ENCODE peak calls at places on chromosomes 6 and 20, in eight cellular contexts. L is SK-N-SH, E is HCT116, H is H1, C is K562, Y is HepG2, F is endothelial cell of umbilical vein, P is GM12878. J is an unnamed sample.

GRCh38 chr20:41133709-41134361 is 3.5 kb upstream of the PLCG1 start:
- DNase-seq in L (no peak), E (no peak), H (no peak), C (peak), Y (no peak), F (no peak), P (peak), J (no peak)

GRCh38 chr6:56359201-56359899 is 112.0 kb upstream of the COL21A1 start:
- DNase-seq in L (peak), E (peak), H (peak), C (peak), Y (peak), F (peak), P (peak), J (peak)

GRCh38 chr20:63942250-63943006 is 13.8 kb downstream of the UCKL1 start:
- DNase-seq in L (no peak), E (no peak), H (peak), C (peak), Y (no peak), F (peak), P (no peak), J (peak)

GRCh38 chr20:20931024-20931423 is 175.1 kb downstream of the LINC00237 start:
- DNase-seq in L (no peak), E (no peak), H (no peak), C (no peak), Y (no peak), F (no peak), P (no peak), J (no peak)

GRCh38 chr20:55538261-55538908 is 466.9 kb downstream of the CBLN4 start:
- DNase-seq in L (no peak), E (no peak), H (no peak), C (no peak), Y (no peak), F (no peak), P (no peak), J (no peak)

GRCh38 chr6:29584821-29585220 is at the start of gene OR2H2:
- DNase-seq in L (no peak), E (no peak), H (no peak), C (no peak), Y (no peak), F (no peak), P (no peak), J (no peak)

GRCh38 chr20:8631271-8631670 is 437.6 kb upstream of the PLCB4 start:
- DNase-seq in L (no peak), E (no peak), H (no peak), C (no peak), Y (no peak), F (no peak), P (no peak), J (no peak)

GRCh38 chr6:55069132-55069781 is 105.1 kb upstream of the HCRTR2 start:
- DNase-seq in L (peak), E (peak), H (peak), C (peak), Y (peak), F (peak), P (no peak), J (peak)

GRCh38 chr20:18637296-18637695 is 49.4 kb downstream of the DTD1 start:
- DNase-seq in L (no peak), E (no peak), H (no peak), C (no peak), Y (no peak), F (no peak), P (no peak), J (no peak)

GRCh38 chr6:122677436-122677835 is 67.2 kb downstream of the PKIB start:
- DNase-seq in L (no peak), E (no peak), H (no peak), C (no peak), Y (no peak), F (no peak), P (no peak), J (no peak)

GRCh38 chr6:145761584-145761983 is 26.3 kb upstream of the EPM2A start:
- DNase-seq in L (no peak), E (no peak), H (no peak), C (no peak), Y (no peak), F (no peak), P (no peak), J (no peak)

GRCh38 chr6:157314705-157315321 is 8.5 kb downstream of the TMEM242 start:
- DNase-seq in L (peak), E (peak), H (no peak), C (peak), Y (peak), F (peak), P (peak), J (peak)

GRCh38 chr6:74574794-74575193 is 631.1 kb downstream of the COL12A1 start:
- DNase-seq in L (peak), E (peak), H (no peak), C (peak), Y (peak), F (peak), P (no peak), J (peak)

GRCh38 chr6:120826253-120826652 is 508.0 kb downstream of the TBC1D32 start:
- DNase-seq in L (peak), E (peak), H (peak), C (peak), Y (peak), F (no peak), P (no peak), J (peak)

GRCh38 chr6:89941031-89941775 is 46.9 kb downstream of the GJA10 start:
- DNase-seq in L (no peak), E (no peak), H (no peak), C (no peak), Y (peak), F (no peak), P (no peak), J (no peak)

GRCh38 chr20:57473246-57474042 is 51.5 kb downstream of the CTCFL start:
- DNase-seq in L (no peak), E (no peak), H (no peak), C (no peak), Y (no peak), F (no peak), P (peak), J (peak)

GRCh38 chr20:47726632-47727031 is 58.6 kb downstream of the SULF2 start:
- DNase-seq in L (no peak), E (no peak), H (no peak), C (no peak), Y (no peak), F (no peak), P (no peak), J (no peak)

GRCh38 chr6:167643716-167644115 is 183.0 kb upstream of the AFDN start:
- DNase-seq in L (no peak), E (no peak), H (no peak), C (no peak), Y (no peak), F (no peak), P (no peak), J (no peak)

GRCh38 chr6:150492507-150492906 is 107.2 kb upstream of the PLEKHG1 start:
- DNase-seq in L (no peak), E (peak), H (no peak), C (peak), Y (no peak), F (no peak), P (no peak), J (peak)

GRCh38 chr6:14792118-14792955 is 453.5 kb upstream of the JARID2 start:
- DNase-seq in L (no peak), E (no peak), H (no peak), C (no peak), Y (no peak), F (no peak), P (no peak), J (no peak)

GRCh38 chr20:43938932-43939761 is 24.5 kb downstream of the TOX2 start:
- DNase-seq in L (no peak), E (no peak), H (no peak), C (no peak), Y (peak), F (peak), P (no peak), J (no peak)

GRCh38 chr6:38509713-38510112 is 130.0 kb downstream of the BTBD9 start:
- DNase-seq in L (no peak), E (peak), H (no peak), C (no peak), Y (peak), F (no peak), P (no peak), J (peak)

GRCh38 chr6:134293659-134294161 is 24.2 kb downstream of the SGK1 start:
- DNase-seq in L (peak), E (no peak), H (no peak), C (peak), Y (no peak), F (no peak), P (no peak), J (no peak)

GRCh38 chr6:82908661-82909060 is 157.0 kb downstream of the UBE3D start:
- DNase-seq in L (no peak), E (no peak), H (no peak), C (no peak), Y (no peak), F (no peak), P (no peak), J (no peak)

GRCh38 chr6:89413006-89413400 is 930 bp upstream of the RRAGD start:
- DNase-seq in L (no peak), E (no peak), H (no peak), C (no peak), Y (no peak), F (no peak), P (no peak), J (no peak)

GRCh38 chr6:21596379-21597242 is 3.1 kb downstream of the SOX4 start:
- DNase-seq in L (peak), E (no peak), H (peak), C (no peak), Y (no peak), F (peak), P (no peak), J (peak)

GRCh38 chr6:168956884-168957730 is 296.5 kb downstream of the THBS2 start:
- DNase-seq in L (peak), E (peak), H (peak), C (peak), Y (peak), F (peak), P (no peak), J (peak)

GRCh38 chr20:18590163-18590562 is 2.3 kb downstream of the DTD1 start:
- DNase-seq in L (no peak), E (no peak), H (no peak), C (no peak), Y (no peak), F (no peak), P (no peak), J (no peak)

GRCh38 chr6:46909371-46909770 is 12.4 kb downstream of the ADGRF5 start:
- DNase-seq in L (no peak), E (no peak), H (no peak), C (no peak), Y (no peak), F (peak), P (no peak), J (peak)

GRCh38 chr20:24359306-24359705 is 110.1 kb upstream of the SYNDIG1 start:
- DNase-seq in L (no peak), E (no peak), H (no peak), C (no peak), Y (no peak), F (no peak), P (no peak), J (peak)

GRCh38 chr6:112309244-112309643 is 37.9 kb upstream of the RFPL4B start:
- DNase-seq in L (no peak), E (no peak), H (no peak), C (no peak), Y (no peak), F (no peak), P (no peak), J (no peak)

GRCh38 chr6:112268628-112269027 is 14.3 kb upstream of the LAMA4 start:
- DNase-seq in L (no peak), E (no peak), H (no peak), C (no peak), Y (no peak), F (no peak), P (no peak), J (no peak)

GRCh38 chr20:35263609-35264223 is 14.2 kb downstream of the MMP24OS start:
- DNase-seq in L (no peak), E (no peak), H (no peak), C (no peak), Y (peak), F (no peak), P (no peak), J (no peak)

GRCh38 chr6:9690388-9690787 is 724.5 kb downstream of the TFAP2A start:
- DNase-seq in L (no peak), E (no peak), H (no peak), C (no peak), Y (no peak), F (no peak), P (no peak), J (peak)

DNA sequence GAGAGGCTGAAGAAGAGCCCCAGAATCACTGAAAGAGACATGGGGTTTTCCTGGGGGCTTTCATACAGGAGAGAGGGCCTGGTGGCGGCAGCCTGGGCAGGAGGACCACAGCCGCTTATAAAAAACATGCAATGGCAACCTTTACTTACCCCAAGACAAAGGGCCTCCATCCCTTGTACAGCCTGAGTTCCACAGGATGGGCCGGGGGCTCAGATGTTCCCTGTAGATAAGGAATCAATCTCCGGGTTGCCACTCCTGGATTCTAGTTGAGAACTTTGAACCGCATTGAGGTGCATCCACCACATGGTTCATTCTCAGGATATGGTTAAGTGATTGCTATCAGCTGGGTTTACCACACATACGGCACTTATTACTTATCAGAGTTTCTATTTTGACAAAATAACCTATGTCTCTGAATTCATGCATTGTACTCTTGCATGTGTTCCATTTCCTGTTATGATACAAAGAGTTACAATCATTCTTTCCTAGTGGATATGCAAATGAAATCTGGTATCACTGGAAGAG is 677.6 kb downstream of the KIF16B start:
- DNase-seq in L (no peak), E (no peak), H (no peak), C (no peak), Y (no peak), F (peak), P (peak), J (no peak)
- TF ChIP-seq POLR2AphosphoS5 in L (no peak), E (no peak), H (no peak), C (no peak), Y (no peak), F (no peak), P (no peak), J (no peak)

GRCh38 chr6:98835149-98836024 is 1.0 kb downstream of the POU3F2 start:
- DNase-seq in L (peak), E (no peak), H (peak), C (no peak), Y (no peak), F (no peak), P (no peak), J (peak)

GRCh38 chr6:98839788-98840361 is 5.5 kb downstream of the POU3F2 start:
- DNase-seq in L (peak), E (no peak), H (no peak), C (peak), Y (peak), F (no peak), P (no peak), J (peak)

GRCh38 chr6:98838027-98838426 is 3.7 kb downstream of the POU3F2 start:
- DNase-seq in L (no peak), E (no peak), H (no peak), C (no peak), Y (no peak), F (no peak), P (no peak), J (no peak)

GRCh38 chr6:98836025-98836961 is 1.9 kb downstream of the POU3F2 start:
- DNase-seq in L (no peak), E (no peak), H (peak), C (peak), Y (no peak), F (no peak), P (no peak), J (peak)

DNA sequence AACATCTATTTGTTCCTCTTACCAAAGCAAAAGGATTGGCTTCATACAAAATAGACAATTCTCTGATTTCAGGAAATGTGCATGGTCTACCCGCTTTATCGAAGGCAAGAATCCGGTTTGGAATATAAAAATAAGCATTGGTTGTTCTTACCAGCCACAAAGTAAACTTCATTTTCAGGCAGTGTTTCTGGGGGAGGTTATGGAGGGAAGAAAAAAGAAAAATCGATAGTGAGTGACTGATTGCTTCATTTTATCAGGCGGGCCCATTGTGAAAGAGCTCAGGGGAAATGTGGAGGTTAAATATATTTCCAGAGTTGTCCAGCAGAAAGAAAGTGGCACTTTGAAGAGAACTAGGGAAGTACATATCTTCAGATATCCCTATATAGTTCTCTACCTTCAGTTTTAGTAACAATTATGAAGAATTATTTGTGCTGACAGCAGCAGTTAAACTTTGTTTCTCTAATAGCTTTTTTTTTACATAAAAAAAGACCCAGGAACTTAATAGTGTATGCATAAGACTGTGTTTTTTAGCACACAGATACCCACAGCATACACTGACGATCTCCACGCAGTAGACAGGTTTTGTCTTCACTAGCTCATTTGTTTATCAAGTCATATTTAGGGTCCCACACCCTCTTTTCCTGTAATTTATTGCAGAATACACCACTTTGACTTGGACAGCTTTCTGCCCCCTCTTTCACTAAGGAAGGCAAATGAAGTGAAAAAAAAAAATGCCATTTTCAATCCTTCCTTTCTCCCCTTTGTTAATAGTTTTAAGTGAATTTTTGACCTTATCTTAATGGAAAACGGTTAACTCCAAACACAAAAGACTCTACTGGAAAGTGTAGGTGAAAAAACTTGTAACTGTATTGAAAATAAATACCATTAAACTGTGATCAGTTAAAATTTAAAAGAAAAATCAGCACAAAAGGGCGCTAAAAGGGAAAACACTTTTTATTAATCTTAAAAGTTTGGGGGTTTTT is 2.9 kb downstream of the POU3F2 start:
- DNase-seq in L (no peak), E (no peak), H (no peak), C (no peak), Y (peak), F (no peak), P (no peak), J (no peak)
- H3K27ac ChIP-seq in L (no peak), E (no peak), H (no peak), C (no peak), Y (no peak), F (no peak), P (no peak), J (no peak)

DNA sequence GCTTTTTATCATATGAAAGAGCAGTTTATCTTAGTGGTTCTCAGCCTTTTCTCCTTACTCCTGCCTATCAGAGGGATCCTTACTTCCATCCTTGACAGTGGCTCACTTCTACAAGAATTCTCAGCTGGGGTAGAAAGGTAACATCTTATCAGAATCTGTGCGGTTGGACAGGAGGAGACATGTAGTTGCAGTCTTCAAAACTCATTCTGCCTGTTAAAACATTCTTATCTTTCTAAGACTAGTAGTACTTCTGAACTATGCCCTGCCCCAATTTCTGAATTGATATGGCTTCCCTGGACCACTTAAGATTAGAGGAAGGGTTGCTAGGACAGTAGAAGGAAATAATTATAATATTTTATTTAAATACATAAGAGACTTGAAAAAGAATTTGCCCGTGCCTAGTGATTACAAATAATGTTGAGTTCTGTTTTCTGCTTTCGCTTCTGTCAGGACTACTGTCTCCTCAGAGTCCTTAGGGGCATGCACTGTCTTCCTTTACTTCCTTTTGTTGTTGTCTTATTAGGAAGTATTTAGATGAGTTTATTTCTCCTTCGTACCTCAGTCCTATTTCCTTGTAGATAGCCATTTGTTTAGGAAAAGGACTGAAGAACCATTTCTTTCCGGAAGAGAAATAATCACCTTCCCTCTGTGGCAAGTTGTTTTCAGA is 24.9 kb downstream of the BLTP3A start:
- DNase-seq in L (no peak), E (no peak), H (no peak), C (peak), Y (no peak), F (no peak), P (no peak), J (no peak)
- H3K4me2 ChIP-seq in L (no peak), E (no peak), H (no peak), C (no peak), Y (no peak), F (no peak), P (peak), J (no peak)

GRCh38 chr6:43780891-43781571 is 11.0 kb downstream of the VEGFA start:
- DNase-seq in L (no peak), E (no peak), H (no peak), C (no peak), Y (no peak), F (no peak), P (no peak), J (no peak)

GRCh38 chr6:43780293-43780692 is 10.3 kb downstream of the VEGFA start:
- DNase-seq in L (no peak), E (no peak), H (no peak), C (no peak), Y (no peak), F (no peak), P (no peak), J (no peak)

GRCh38 chr6:43782764-43783513 is 12.9 kb downstream of the VEGFA start:
- DNase-seq in L (no peak), E (no peak), H (no peak), C (no peak), Y (no peak), F (no peak), P (no peak), J (no peak)

GRCh38 chr6:43781572-43781928 is 11.5 kb downstream of the VEGFA start:
- DNase-seq in L (no peak), E (no peak), H (no peak), C (no peak), Y (no peak), F (no peak), P (no peak), J (no peak)

GRCh38 chr6:43781941-43782704 is 12.1 kb downstream of the VEGFA start:
- DNase-seq in L (no peak), E (no peak), H (no peak), C (no peak), Y (no peak), F (no peak), P (no peak), J (no peak)
- TF ChIP-seq POLR2AphosphoS5 in L (no peak), E (no peak), H (no peak), C (no peak), Y (peak), F (no peak), P (no peak), J (no peak)

DNA sequence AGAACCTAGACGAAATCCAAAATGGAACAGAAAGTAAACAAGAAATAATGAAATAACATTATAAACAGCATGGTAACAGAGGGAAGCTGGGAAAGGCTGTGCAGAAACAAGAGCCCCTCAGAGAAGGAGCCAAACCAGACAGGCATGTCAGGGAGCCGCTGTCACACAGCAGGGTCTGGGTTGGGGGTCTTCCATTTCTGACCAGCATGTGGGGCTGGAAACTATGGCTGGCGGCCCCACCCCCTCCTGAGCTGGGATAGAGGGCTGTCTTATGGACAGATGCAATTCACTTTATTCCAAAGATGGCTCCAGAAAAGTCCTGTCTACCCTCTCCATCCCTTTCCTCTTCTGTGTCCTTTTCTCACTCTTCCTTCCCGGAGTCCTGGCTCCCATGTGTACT is 27.3 kb downstream of the C6orf89 start:
- DNase-seq in L (no peak), E (no peak), H (no peak), C (no peak), Y (no peak), F (no peak), P (no peak), J (no peak)
- H3K27ac ChIP-seq in L (peak), E (no peak), H (no peak), C (no peak), Y (no peak), F (no peak), P (no peak), J (no peak)